ENCODE peak calls at places on chromosome 11, in eight cellular contexts. D is endodermal cell; J is fibroblast of lung; U is SJSA1; L is naive thymus-derived CD4-positive, alpha-beta T cell; Z is CD8-positive, alpha-beta T cell; A is cardiac muscle cell; B is lung. C is an unnamed sample. For H3K27me3 and H3K4me1, the result is how much of the 10 kb centered on the place peaks cover.

GRCh38 chr11:27296406-27296994 is 66.5 kb downstream of the CCDC34 start:
- DNase-seq in D (no peak), J (peak), U (peak), L (no peak), Z (no peak), A (peak), B (no peak), C (peak)

GRCh38 chr11:33734441-33735165 is 1.6 kb downstream of the CD59 start:
- DNase-seq in D (no peak), J (peak), U (peak), L (no peak), Z (no peak), A (peak), B (peak), C (no peak)

GRCh38 chr11:7563269-7563668 is 49.5 kb downstream of the PPFIBP2 start:
- DNase-seq in D (no peak), J (no peak), U (no peak), L (no peak), Z (no peak), A (no peak), B (no peak), C (no peak)

GRCh38 chr11:129992161-129992944 is 10.3 kb downstream of the PRDM10 start:
- DNase-seq in D (peak), J (peak), U (no peak), L (peak), Z (no peak), A (peak), B (peak), C (no peak)

GRCh38 chr11:119891392-119891791 is 162.4 kb upstream of the NECTIN1 start:
- DNase-seq in D (peak), J (no peak), U (no peak), L (no peak), Z (no peak), A (no peak), B (no peak), C (no peak)

GRCh38 chr11:126751242-126751641 is 249.3 kb downstream of the KIRREL3 start:
- DNase-seq in D (no peak), J (peak), U (no peak), L (no peak), Z (no peak), A (no peak), B (no peak), C (no peak)

GRCh38 chr11:116499396-116500001 is 273.3 kb downstream of the BUD13 start:
- DNase-seq in D (peak), J (peak), U (peak), L (no peak), Z (no peak), A (peak), B (peak), C (peak)

GRCh38 chr11:124890701-124891389 is 6.8 kb downstream of the ROBO4 start:
- DNase-seq in D (no peak), J (no peak), U (no peak), L (no peak), Z (no peak), A (no peak), B (no peak), C (no peak)

GRCh38 chr11:110098645-110099044 is 5.5 kb downstream of the ZC3H12C start:
- DNase-seq in D (no peak), J (no peak), U (no peak), L (no peak), Z (no peak), A (no peak), B (no peak), C (no peak)

GRCh38 chr11:39174965-39175364 is 2284.5 kb downstream of the LRRC4C start:
- DNase-seq in D (no peak), J (no peak), U (no peak), L (no peak), Z (no peak), A (no peak), B (no peak), C (no peak)

GRCh38 chr11:113313601-113314000 is 782 bp upstream of the TTC12 start:
- DNase-seq in D (no peak), J (no peak), U (no peak), L (no peak), Z (no peak), A (no peak), B (no peak), C (no peak)

GRCh38 chr11:47348859-47349258 is 3.6 kb downstream of the MYBPC3 start:
- DNase-seq in D (no peak), J (peak), U (no peak), L (no peak), Z (no peak), A (peak), B (no peak), C (peak)

GRCh38 chr11:614583-615452 is 932 bp downstream of the IRF7 start:
- DNase-seq in D (no peak), J (no peak), U (no peak), L (no peak), Z (no peak), A (no peak), B (no peak), C (no peak)

GRCh38 chr11:66567787-66568123 is 651 bp downstream of the CTSF start:
- DNase-seq in D (no peak), J (no peak), U (no peak), L (no peak), Z (no peak), A (no peak), B (no peak), C (no peak)
- H3K4me3 ChIP-seq in D (no peak), J (no peak), U (peak), L (peak), Z (peak), A (no peak), B (no peak), C (peak)

GRCh38 chr11:105613183-105613582 is 3.3 kb downstream of the GRIA4 start:
- DNase-seq in D (no peak), J (no peak), U (no peak), L (no peak), Z (no peak), A (no peak), B (no peak), C (no peak)

GRCh38 chr11:105611414-105611813 is 1.5 kb downstream of the GRIA4 start:
- DNase-seq in D (no peak), J (peak), U (no peak), L (no peak), Z (no peak), A (no peak), B (no peak), C (no peak)

GRCh38 chr11:105611837-105612480 is 2.1 kb downstream of the GRIA4 start:
- DNase-seq in D (peak), J (no peak), U (no peak), L (no peak), Z (no peak), A (no peak), B (no peak), C (no peak)

GRCh38 chr11:105610796-105611361 is 1.0 kb downstream of the GRIA4 start:
- DNase-seq in D (peak), J (no peak), U (no peak), L (no peak), Z (no peak), A (no peak), B (no peak), C (no peak)

GRCh38 chr11:105612766-105613165 is 2.9 kb downstream of the GRIA4 start:
- DNase-seq in D (no peak), J (no peak), U (no peak), L (no peak), Z (no peak), A (no peak), B (no peak), C (no peak)
- H3K27me3 ChIP-seq in D (half or more), J (under half), U (under half), L (under half), Z (under half), A (under half), B (under half), C (under half)

DNA sequence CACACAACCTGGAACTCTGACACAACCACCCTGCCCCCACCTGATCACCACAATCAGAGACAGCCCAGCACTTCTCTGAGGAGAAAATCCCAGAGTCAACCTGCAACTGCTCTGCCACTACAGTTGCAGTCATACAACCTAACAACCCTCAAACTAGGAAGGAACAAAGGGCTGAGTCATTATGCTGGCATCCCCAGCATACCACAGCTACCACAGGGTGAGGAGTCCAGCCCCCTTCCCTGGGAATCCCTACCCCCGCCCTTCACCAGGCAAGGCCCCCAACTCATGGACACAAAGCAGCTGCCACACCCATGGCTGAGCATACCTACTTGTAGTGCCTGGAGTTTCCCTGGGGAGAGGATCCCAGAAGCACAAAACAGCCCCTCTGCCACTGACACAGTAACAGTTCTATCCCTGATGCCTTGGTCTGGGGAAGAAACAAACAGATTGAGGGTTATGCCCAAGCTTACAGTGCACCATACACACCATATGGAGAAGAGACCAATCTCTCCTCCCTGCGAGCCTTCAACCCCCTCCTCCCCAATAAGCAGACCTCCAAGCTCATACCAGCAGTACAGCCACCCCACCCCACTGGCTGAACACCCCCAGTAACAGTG is 68.5 kb upstream of the C11orf58 start:
- DNase-seq in D (peak), J (peak), U (peak), L (no peak), Z (no peak), A (peak), B (no peak), C (peak)
- H3K4me1 ChIP-seq in D (under half), J (under half), U (under half), L (under half), Z (under half), A (under half), B (under half), C (under half)

DNA sequence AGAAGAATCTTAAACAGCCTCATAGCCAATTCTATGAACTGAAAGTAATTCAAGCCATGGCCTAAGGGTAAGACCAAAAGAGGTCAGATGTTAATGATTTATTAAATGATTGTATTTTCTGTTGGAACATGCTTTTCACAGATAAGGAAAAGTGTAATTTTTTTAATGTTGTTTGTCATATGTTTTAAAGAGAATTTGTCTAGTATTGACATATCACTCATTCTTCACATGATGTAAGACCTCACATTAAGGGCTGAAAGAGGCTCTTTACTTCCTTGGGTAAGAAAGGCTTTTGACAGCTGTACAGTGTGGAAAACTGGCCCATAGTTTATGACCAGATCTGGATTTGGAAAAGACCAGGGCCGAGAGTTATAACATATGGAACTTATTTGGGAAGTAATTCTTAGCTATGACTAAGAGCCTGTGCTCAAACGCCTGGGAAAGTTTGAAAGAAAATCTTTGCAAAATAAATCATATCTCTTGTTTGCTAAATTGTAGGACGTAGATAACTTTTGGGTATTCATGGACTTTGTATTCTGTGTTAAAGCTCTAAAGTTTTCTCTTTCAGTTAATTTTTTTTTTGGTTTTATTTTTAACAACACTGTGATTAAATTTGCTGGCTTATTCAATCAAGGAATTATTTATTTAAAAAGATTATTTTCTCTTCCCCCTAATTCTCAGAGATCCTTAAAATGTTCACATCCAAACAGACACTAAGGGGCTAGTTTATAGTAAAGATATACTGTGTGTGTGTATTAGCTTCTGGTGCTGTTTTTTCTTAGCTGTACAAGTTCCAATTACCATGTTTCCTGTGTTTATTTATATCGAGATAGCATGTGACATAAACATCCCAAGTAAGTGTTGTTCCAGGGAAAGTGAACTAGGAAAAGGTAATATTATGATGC is 162.2 kb downstream of the ARHGAP42 start:
- DNase-seq in D (no peak), J (peak), U (peak), L (no peak), Z (no peak), A (peak), B (no peak), C (no peak)
- H3K4me3 ChIP-seq in D (no peak), J (no peak), U (no peak), L (no peak), Z (no peak), A (no peak), B (no peak), C (no peak)

GRCh38 chr11:100338144-100338840 is 348.8 kb upstream of the ARHGAP42 start:
- DNase-seq in D (no peak), J (no peak), U (no peak), L (no peak), Z (no peak), A (no peak), B (no peak), C (no peak)

DNA sequence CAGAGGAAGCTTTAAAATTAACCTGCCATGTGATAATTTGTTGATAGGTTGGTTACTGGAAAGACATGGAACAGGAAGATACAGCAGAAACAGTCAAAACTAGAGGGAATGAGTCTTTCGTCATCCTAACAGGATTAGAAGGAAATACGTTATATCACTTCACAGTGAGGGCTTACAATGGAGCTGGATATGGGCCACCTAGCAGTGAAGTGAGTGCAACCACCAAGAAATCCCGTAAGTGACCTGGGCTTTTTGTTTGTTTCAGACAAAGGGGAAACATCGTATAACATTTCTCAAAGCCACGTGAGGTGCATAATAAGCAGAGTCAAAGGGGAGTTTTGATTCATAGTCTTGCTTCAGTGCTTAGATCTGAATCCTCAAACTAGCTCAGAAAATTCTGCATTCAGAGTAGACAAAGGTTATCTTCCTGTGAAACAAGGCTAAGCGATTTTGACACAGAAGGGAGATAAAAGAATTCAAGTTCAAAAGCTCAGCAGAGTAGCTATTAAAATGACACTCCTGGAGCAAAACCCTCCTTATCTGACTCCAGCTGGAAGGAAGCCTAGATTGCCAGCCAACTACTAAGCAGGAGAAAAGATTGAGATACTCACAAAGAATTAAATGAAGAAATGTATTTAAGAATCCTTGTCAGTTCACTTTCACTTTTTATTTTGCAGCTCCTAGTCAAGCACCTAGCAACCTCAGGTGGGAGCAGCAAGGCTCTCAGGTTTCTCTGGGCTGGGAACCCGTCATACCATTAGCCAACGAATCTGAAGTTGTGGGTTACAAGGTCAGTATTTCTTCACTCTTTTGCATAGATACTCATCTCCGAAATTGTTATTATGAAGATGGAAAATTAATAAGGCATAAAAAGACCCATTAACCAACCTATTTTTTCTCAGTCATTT is 346.4 kb upstream of the ARHGAP42 start:
- DNase-seq in D (peak), J (no peak), U (no peak), L (no peak), Z (no peak), A (peak), B (no peak), C (no peak)
- H3K27me3 ChIP-seq in D (half or more), J (under half), U (under half), L (under half), Z (under half), A (under half), B (under half), C (under half)

GRCh38 chr11:64887234-64887756 is 8.9 kb upstream of the EHD1 start:
- DNase-seq in D (no peak), J (no peak), U (no peak), L (no peak), Z (no peak), A (no peak), B (no peak), C (peak)
- H3K4me1 ChIP-seq in D (under half), J (under half), U (under half), L (under half), Z (under half), A (under half), B (under half), C (under half)

GRCh38 chr11:128587415-128587814 is at the start of gene ETS1:
- DNase-seq in D (peak), J (peak), U (no peak), L (no peak), Z (no peak), A (no peak), B (no peak), C (no peak)

GRCh38 chr11:128588086-128588485 is 728 bp upstream of the ETS1 start:
- DNase-seq in D (no peak), J (peak), U (no peak), L (no peak), Z (no peak), A (no peak), B (no peak), C (no peak)

GRCh38 chr11:128586689-128587088 is 669 bp downstream of the ETS1 start:
- DNase-seq in D (no peak), J (no peak), U (no peak), L (no peak), Z (no peak), A (no peak), B (no peak), C (no peak)

GRCh38 chr11:128584253-128584652 is 3.1 kb downstream of the ETS1 start:
- DNase-seq in D (peak), J (no peak), U (no peak), L (no peak), Z (no peak), A (no peak), B (no peak), C (no peak)

GRCh38 chr11:128585498-128586238 is 1.7 kb downstream of the ETS1 start:
- DNase-seq in D (peak), J (no peak), U (no peak), L (no peak), Z (no peak), A (no peak), B (no peak), C (no peak)
- H3K4me3 ChIP-seq in D (no peak), J (no peak), U (no peak), L (no peak), Z (no peak), A (no peak), B (no peak), C (no peak)

GRCh38 chr11:31822604-31823371 is 11.7 kb upstream of the PAX6 start:
- DNase-seq in D (peak), J (no peak), U (no peak), L (no peak), Z (no peak), A (no peak), B (no peak), C (no peak)
- H3K27me3 ChIP-seq in D (half or more), J (half or more), U (under half), L (under half), Z (half or more), A (half or more), B (under half), C (under half)

GRCh38 chr11:62544521-62545436 is 1.8 kb downstream of the AHNAK start:
- DNase-seq in D (peak), J (no peak), U (peak), L (no peak), Z (no peak), A (peak), B (no peak), C (peak)

GRCh38 chr11:62540804-62541671 is 5.6 kb downstream of the AHNAK start:
- DNase-seq in D (no peak), J (no peak), U (no peak), L (no peak), Z (no peak), A (no peak), B (no peak), C (no peak)

GRCh38 chr11:62542111-62542745 is 4.4 kb downstream of the AHNAK start:
- DNase-seq in D (no peak), J (no peak), U (no peak), L (no peak), Z (no peak), A (no peak), B (no peak), C (no peak)

GRCh38 chr11:62543680-62544444 is 2.7 kb downstream of the AHNAK start:
- DNase-seq in D (peak), J (no peak), U (no peak), L (no peak), Z (no peak), A (no peak), B (no peak), C (no peak)

GRCh38 chr11:62542750-62543567 is 3.6 kb downstream of the AHNAK start:
- DNase-seq in D (peak), J (peak), U (peak), L (peak), Z (no peak), A (peak), B (peak), C (peak)
- H3K4me1 ChIP-seq in D (under half), J (under half), U (half or more), L (under half), Z (half or more), A (under half), B (under half), C (under half)

DNA sequence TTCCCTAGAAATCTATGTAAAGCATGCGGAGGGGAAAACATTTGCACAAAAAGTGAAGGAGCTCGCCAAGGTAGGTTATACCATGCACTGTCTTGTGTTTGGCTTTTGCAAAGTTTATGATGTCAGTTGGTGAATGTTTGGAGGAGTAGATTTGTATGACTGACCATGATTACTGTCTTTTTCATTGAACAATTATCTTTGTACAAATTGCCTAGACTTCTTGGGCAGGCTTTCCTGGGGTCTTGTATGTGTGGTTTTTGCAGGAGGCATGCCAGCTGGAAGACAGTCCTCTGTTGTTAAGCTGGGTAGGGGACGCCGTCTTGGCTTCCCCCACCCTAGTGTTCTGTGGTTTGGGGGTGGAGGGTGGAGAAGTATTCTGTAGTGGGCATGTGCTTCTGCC is 123.6 kb upstream of the HSD17B12 start:
- DNase-seq in D (no peak), J (no peak), U (no peak), L (no peak), Z (no peak), A (no peak), B (no peak), C (no peak)
- H3K4me3 ChIP-seq in D (peak), J (no peak), U (no peak), L (no peak), Z (no peak), A (peak), B (no peak), C (no peak)

C was measured in HAP-1.